ENCODE peak calls at places on chromosomes 2 and 18, in six cellular contexts. Q, J, M, W, C and U are unnamed samples.

GRCh38 chr2:239252433-239253200 is 148.2 kb downstream of the HDAC4 start:
- DNase-seq in Q (no peak), J (no peak), M (no peak), W (no peak), C (peak; percentile 72), U (no peak)

GRCh38 chr2:54906711-54907110 is 143.5 kb downstream of the RTN4 start:
- DNase-seq in Q (no peak), J (no peak), M (no peak), W (no peak), C (no peak), U (no peak)

GRCh38 chr18:21163647-21164625 is 52.3 kb upstream of the ROCK1 start:
- DNase-seq in Q (no peak), J (no peak), M (no peak), W (no peak), C (no peak), U (no peak)

GRCh38 chr2:20677301-20678176 is 10.6 kb downstream of the GDF7 start:
- DNase-seq in Q (no peak), J (no peak), M (no peak), W (no peak), C (no peak), U (no peak)

GRCh38 chr2:19886261-19886660 is 15.5 kb downstream of the TTC32 start:
- DNase-seq in Q (no peak), J (no peak), M (no peak), W (no peak), C (no peak), U (no peak)

GRCh38 chr2:72137498-72138010 is 10.1 kb downstream of the CYP26B1 start:
- DNase-seq in Q (peak; percentile 46), J (peak; percentile 27), M (peak; percentile 59), W (peak; percentile 83), C (peak; percentile 47), U (peak; percentile 67)

GRCh38 chr2:121910139-121910538 is 154.7 kb downstream of the TSN start:
- DNase-seq in Q (no peak), J (no peak), M (no peak), W (no peak), C (no peak), U (no peak)

GRCh38 chr2:229905601-229906000 is 16.2 kb downstream of the TRIP12 start:
- DNase-seq in Q (no peak), J (no peak), M (no peak), W (no peak), C (no peak), U (no peak)

GRCh38 chr2:30237346-30238142 is 6.2 kb downstream of the LBH start:
- DNase-seq in Q (no peak), J (no peak), M (no peak), W (no peak), C (no peak), U (no peak)

GRCh38 chr2:39516347-39517101 is 79.4 kb upstream of the MAP4K3 start:
- DNase-seq in Q (no peak), J (no peak), M (no peak), W (no peak), C (peak; percentile 63), U (peak; percentile 55)

GRCh38 chr2:128636802-128637147 is 318.1 kb upstream of the HS6ST1 start:
- DNase-seq in Q (no peak), J (no peak), M (no peak), W (no peak), C (no peak), U (peak; percentile 31)

GRCh38 chr2:36329251-36329650 is 26.3 kb upstream of the CRIM1 start:
- DNase-seq in Q (no peak), J (no peak), M (no peak), W (no peak), C (no peak), U (no peak)

GRCh38 chr2:19767876-19768275 is 133.9 kb downstream of the TTC32 start:
- DNase-seq in Q (no peak), J (no peak), M (no peak), W (no peak), C (no peak), U (no peak)

GRCh38 chr2:119408221-119408619 is 23.4 kb upstream of the TMEM37 start:
- DNase-seq in Q (no peak), J (no peak), M (no peak), W (no peak), C (no peak), U (no peak)

GRCh38 chr2:225233234-225233633 is 166.3 kb upstream of the NYAP2 start:
- DNase-seq in Q (no peak), J (no peak), M (no peak), W (no peak), C (no peak), U (no peak)

GRCh38 chr18:24138884-24139616 is at the start of gene CABYR:
- DNase-seq in Q (peak; percentile 58), J (peak; percentile 54), M (peak; percentile 40), W (peak; percentile 82), C (peak; percentile 65), U (peak; percentile 66)

GRCh38 chr18:63869374-63869773 is 18.1 kb upstream of the SERPINB2 start:
- DNase-seq in Q (no peak), J (no peak), M (no peak), W (no peak), C (no peak), U (no peak)

GRCh38 chr18:51342815-51343214 is 145.3 kb upstream of the MEX3C start:
- DNase-seq in Q (no peak), J (no peak), M (no peak), W (peak; percentile 11), C (no peak), U (no peak)

GRCh38 chr2:136135924-136136906 is 18.3 kb upstream of the CXCR4 start:
- DNase-seq in Q (peak; percentile 78), J (peak; percentile 72), M (no peak), W (peak; percentile 56), C (no peak), U (no peak)

GRCh38 chr2:174266288-174266687 is 18.0 kb upstream of the OLA1 start:
- DNase-seq in Q (no peak), J (no peak), M (no peak), W (no peak), C (no peak), U (no peak)

GRCh38 chr18:78006006-78006802 is 756.6 kb downstream of the GALR1 start:
- DNase-seq in Q (no peak), J (no peak), M (no peak), W (no peak), C (no peak), U (no peak)

GRCh38 chr2:126898636-126899035 is at the start of gene TEX51:
- DNase-seq in Q (no peak), J (no peak), M (no peak), W (no peak), C (no peak), U (no peak)

GRCh38 chr2:85890522-85891176 is 1.9 kb upstream of the ST3GAL5 start:
- DNase-seq in Q (no peak), J (no peak), M (no peak), W (no peak), C (no peak), U (no peak)

GRCh38 chr2:180175736-180176135 is 168.6 kb upstream of the CWC22 start:
- DNase-seq in Q (no peak), J (no peak), M (no peak), W (no peak), C (no peak), U (no peak)